ENCODE peak calls at places on chromosomes 11 and 22, in six cellular contexts. One of them, this sample, is unnamed.

GRCh38 chr11:134485316-134485715 is 73.3 kb upstream of the B3GAT1 start:
- DNase-seq in T-helper 2 cell: no peak
- DNase-seq in heart right ventricle: no peak
- DNase-seq in HCEC 1CT: no peak
- DNase-seq in tibial nerve: no peak
- DNase-seq in lower leg skin: no peak
- DNase-seq in this sample: no peak

GRCh38 chr11:355581-356458 is 13.5 kb upstream of the B4GALNT4 start:
- DNase-seq in HCEC 1CT: peak
- DNase-seq in tibial nerve: peak
- DNase-seq in T-helper 2 cell: peak
- DNase-seq in lower leg skin: peak
- DNase-seq in heart right ventricle: peak
- DNase-seq in this sample: peak

GRCh38 chr11:86696004-86696403 is 23.6 kb upstream of the ME3 start:
- DNase-seq in lower leg skin: no peak
- DNase-seq in heart right ventricle: no peak
- DNase-seq in tibial nerve: no peak
- DNase-seq in T-helper 2 cell: no peak
- DNase-seq in HCEC 1CT: peak
- DNase-seq in this sample: no peak

GRCh38 chr11:2888266-2888968 is 2.8 kb upstream of the CDKN1C start:
- DNase-seq in heart right ventricle: peak
- DNase-seq in HCEC 1CT: peak
- DNase-seq in lower leg skin: peak
- DNase-seq in tibial nerve: peak
- DNase-seq in T-helper 2 cell: peak
- DNase-seq in this sample: peak

GRCh38 chr22:36027579-36027959 is 1.1 kb downstream of the RBFOX2 start:
- DNase-seq in HCEC 1CT: peak
- DNase-seq in tibial nerve: no peak
- DNase-seq in lower leg skin: no peak
- DNase-seq in T-helper 2 cell: peak
- DNase-seq in heart right ventricle: no peak
- DNase-seq in this sample: no peak

GRCh38 chr11:118608268-118609214 is 1.1 kb downstream of the PHLDB1 start:
- DNase-seq in HCEC 1CT: peak
- DNase-seq in heart right ventricle: peak
- DNase-seq in lower leg skin: no peak
- DNase-seq in tibial nerve: peak
- DNase-seq in T-helper 2 cell: peak
- DNase-seq in this sample: no peak

GRCh38 chr11:116579857-116580727 is 192.7 kb downstream of the BUD13 start:
- DNase-seq in HCEC 1CT: no peak
- DNase-seq in tibial nerve: no peak
- DNase-seq in T-helper 2 cell: no peak
- DNase-seq in lower leg skin: no peak
- DNase-seq in heart right ventricle: no peak
- DNase-seq in this sample: no peak

GRCh38 chr11:68892576-68892975 is 11.1 kb downstream of the MRPL21 start:
- DNase-seq in HCEC 1CT: no peak
- DNase-seq in tibial nerve: no peak
- DNase-seq in heart right ventricle: no peak
- DNase-seq in T-helper 2 cell: no peak
- DNase-seq in lower leg skin: no peak
- DNase-seq in this sample: no peak

GRCh38 chr11:47390084-47390760 is 11.9 kb upstream of the SPI1 start:
- DNase-seq in T-helper 2 cell: no peak
- DNase-seq in lower leg skin: no peak
- DNase-seq in HCEC 1CT: no peak
- DNase-seq in heart right ventricle: no peak
- DNase-seq in tibial nerve: no peak
- DNase-seq in this sample: no peak

GRCh38 chr11:103491777-103492176 is 382.6 kb downstream of the DYNC2H1 start:
- DNase-seq in tibial nerve: no peak
- DNase-seq in lower leg skin: no peak
- DNase-seq in HCEC 1CT: no peak
- DNase-seq in heart right ventricle: no peak
- DNase-seq in T-helper 2 cell: no peak
- DNase-seq in this sample: no peak

GRCh38 chr11:108135845-108136599 is 14.7 kb downstream of the ACAT1 start:
- DNase-seq in tibial nerve: no peak
- DNase-seq in T-helper 2 cell: peak
- DNase-seq in HCEC 1CT: no peak
- DNase-seq in heart right ventricle: no peak
- DNase-seq in lower leg skin: no peak
- DNase-seq in this sample: no peak

GRCh38 chr11:46352063-46352841 is 5.0 kb downstream of the DGKZ start:
- DNase-seq in tibial nerve: no peak
- DNase-seq in HCEC 1CT: peak
- DNase-seq in heart right ventricle: peak
- DNase-seq in lower leg skin: no peak
- DNase-seq in T-helper 2 cell: peak
- DNase-seq in this sample: no peak

GRCh38 chr11:69828276-69828970 is 9.2 kb upstream of the FGF3 start:
- DNase-seq in T-helper 2 cell: no peak
- DNase-seq in lower leg skin: no peak
- DNase-seq in HCEC 1CT: no peak
- DNase-seq in heart right ventricle: no peak
- DNase-seq in tibial nerve: no peak
- DNase-seq in this sample: no peak

GRCh38 chr11:92226331-92227232 is 2.0 kb downstream of the FAT3 start:
- DNase-seq in T-helper 2 cell: no peak
- DNase-seq in tibial nerve: no peak
- DNase-seq in HCEC 1CT: no peak
- DNase-seq in heart right ventricle: peak
- DNase-seq in lower leg skin: no peak
- DNase-seq in this sample: no peak

GRCh38 chr11:3160252-3161031 is 4.7 kb downstream of the OSBPL5 start:
- DNase-seq in T-helper 2 cell: no peak
- DNase-seq in HCEC 1CT: peak
- DNase-seq in tibial nerve: peak
- DNase-seq in lower leg skin: peak
- DNase-seq in heart right ventricle: peak
- DNase-seq in this sample: peak

GRCh38 chr11:67507242-67507890 is 596 bp downstream of the CDK2AP2 start:
- DNase-seq in T-helper 2 cell: no peak
- DNase-seq in tibial nerve: peak
- DNase-seq in HCEC 1CT: peak
- DNase-seq in heart right ventricle: no peak
- DNase-seq in lower leg skin: peak
- DNase-seq in this sample: no peak

GRCh38 chr11:7484645-7485044 is 661 bp upstream of the OLFML1 start:
- DNase-seq in HCEC 1CT: no peak
- DNase-seq in heart right ventricle: no peak
- DNase-seq in tibial nerve: no peak
- DNase-seq in lower leg skin: no peak
- DNase-seq in T-helper 2 cell: no peak
- DNase-seq in this sample: no peak

This sample was measured in NCI-H1930.